ENCODE peak calls at places on chromosomes 1 and 21, in six cellular contexts. C is K562, Z is HepG2, X is GM12891, U is H1, V is GM12878. I is an unnamed sample.

GRCh38 chr1:213061263-213061662 is 10.2 kb downstream of the RPS6KC1 start:
- DNase-seq in X (no peak), U (no peak), V (no peak), Z (no peak), C (no peak), I (no peak)

GRCh38 chr1:192168964-192169363 is 10.7 kb downstream of the RGS18 start:
- DNase-seq in Z (no peak), X (no peak), C (no peak), V (no peak), U (no peak), I (no peak)

GRCh38 chr1:67834246-67834877 is 1.1 kb upstream of the GNG12 start:
- DNase-seq in C (no peak), V (no peak), U (no peak), Z (no peak), X (no peak), I (no peak)

GRCh38 chr1:116340506-116341240 is 32.4 kb upstream of the ATP1A1 start:
- DNase-seq in U (no peak), X (no peak), Z (no peak), C (no peak), V (no peak), I (no peak)

GRCh38 chr1:204027446-204027845 is 45.5 kb upstream of the SOX13 start:
- DNase-seq in X (no peak), C (no peak), Z (no peak), U (no peak), V (no peak), I (no peak)

GRCh38 chr1:238485906-238486219 is 595.1 kb upstream of the ZP4 start:
- DNase-seq in X (no peak), C (no peak), V (no peak), U (no peak), Z (no peak), I (no peak)

GRCh38 chr1:201556841-201557571 is 18.1 kb downstream of the NAV1 start:
- DNase-seq in X (no peak), V (no peak), Z (no peak), U (no peak), C (no peak), I (no peak)

GRCh38 chr1:90726716-90727480 is 9.8 kb upstream of the BARHL2 start:
- DNase-seq in Z (no peak), U (no peak), X (no peak), C (no peak), V (no peak), I (no peak)

GRCh38 chr1:16073490-16074104 is at the start of gene FAM131C:
- DNase-seq in C (peak; percentile 80), V (no peak), X (peak; percentile 84), Z (no peak), U (no peak), I (peak; percentile 77)

GRCh38 chr1:118931876-118932275 is 56.3 kb downstream of the TBX15 start:
- DNase-seq in X (no peak), V (no peak), C (no peak), U (no peak), Z (no peak), I (no peak)

GRCh38 chr1:54750596-54750995 is 13.7 kb downstream of the PARS2 start:
- DNase-seq in X (no peak), C (no peak), U (no peak), Z (no peak), V (no peak), I (no peak)

GRCh38 chr1:37267111-37267835 is 207.1 kb upstream of the ZC3H12A start:
- DNase-seq in U (no peak), Z (no peak), C (no peak), V (no peak), X (no peak), I (no peak)

GRCh38 chr1:231266811-231267322 is 25.9 kb downstream of the GNPAT start:
- DNase-seq in V (no peak), X (no peak), U (no peak), Z (no peak), C (no peak), I (no peak)

GRCh38 chr1:57483954-57484353 is 60.1 kb upstream of the DAB1 start:
- DNase-seq in U (no peak), X (no peak), C (no peak), V (no peak), Z (no peak), I (no peak)

GRCh38 chr1:161721738-161722343 is 497 bp downstream of the FCRLB start:
- DNase-seq in X (no peak), Z (no peak), U (no peak), C (peak; percentile 80), V (no peak), I (no peak)

GRCh38 chr1:186295980-186296379 is 79.1 kb downstream of the TPR start:
- DNase-seq in Z (peak; percentile 55), X (no peak), U (no peak), V (no peak), C (no peak), I (no peak)

GRCh38 chr1:78236711-78237110 is 190.9 kb downstream of the GIPC2 start:
- DNase-seq in Z (no peak), C (no peak), U (no peak), V (no peak), X (no peak), I (no peak)

GRCh38 chr1:89721351-89721750 is 88.4 kb downstream of the LRRC8C start:
- DNase-seq in X (no peak), C (peak; percentile 52), U (no peak), V (peak; percentile 26), Z (no peak), I (no peak)

DNA sequence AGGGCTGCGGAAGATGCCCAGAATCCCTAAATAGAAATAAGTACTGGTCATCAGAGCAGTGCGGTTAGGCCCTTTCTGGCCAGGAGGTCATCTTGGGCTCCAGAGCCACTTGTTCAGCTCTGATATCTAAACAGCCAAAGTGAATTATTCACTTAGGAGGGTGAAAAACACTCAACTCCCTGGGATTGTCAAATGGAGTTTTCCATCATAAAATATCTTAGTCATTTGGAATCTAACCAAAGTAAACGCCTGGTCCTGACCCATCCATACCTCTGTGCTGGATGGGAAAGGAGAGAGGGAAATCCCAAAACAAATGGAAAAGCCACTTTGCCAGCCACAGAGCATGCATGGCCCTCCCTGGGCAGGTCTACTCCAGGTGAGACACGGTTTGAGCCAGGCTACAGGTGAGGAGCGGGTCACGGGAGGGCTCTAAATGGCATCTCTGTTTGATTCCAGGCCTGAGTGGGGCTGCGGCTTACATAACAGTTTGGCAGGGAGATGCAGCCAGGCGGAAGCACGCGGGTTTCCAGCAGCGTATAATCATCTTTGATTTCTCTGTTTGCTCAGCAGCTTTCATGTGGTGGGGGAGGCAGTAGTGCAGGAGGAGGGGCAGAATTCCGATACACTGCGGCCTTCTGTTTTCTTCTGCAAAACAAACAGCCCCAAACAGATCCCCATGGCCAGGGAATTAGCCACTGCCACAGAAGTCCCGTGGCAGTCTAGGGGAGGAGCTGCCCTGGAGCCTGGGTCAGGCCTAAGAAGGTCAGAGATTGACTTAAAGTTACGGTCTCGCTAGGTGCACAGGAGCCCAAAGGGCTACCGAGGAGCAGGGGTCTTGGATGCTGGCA is 59.1 kb upstream of the ZNF648 start:
- DNase-seq in Z (peak; percentile 91), V (no peak), C (no peak), X (no peak), U (no peak), I (no peak)
- TF ChIP-seq POLR2AphosphoS5 in Z (no peak), V (no peak), C (no peak), X (no peak), U (no peak), I (no peak)

GRCh38 chr1:11653101-11653601 is 1.1 kb downstream of the FBXO2 start:
- DNase-seq in Z (peak; percentile 93), V (no peak), C (peak; percentile 44), X (no peak), U (no peak), I (no peak)
- TF ChIP-seq POLR2A in Z (peak; percentile 46), V (no peak), C (no peak), X (no peak), U (no peak), I (no peak)

GRCh38 chr21:26117324-26117971 is 53.1 kb downstream of the APP start:
- DNase-seq in U (no peak), X (no peak), Z (no peak), C (no peak), V (no peak), I (no peak)
- TF ChIP-seq TAF1 in U (no peak), X (no peak), Z (no peak), C (no peak), V (no peak), I (no peak)

DNA sequence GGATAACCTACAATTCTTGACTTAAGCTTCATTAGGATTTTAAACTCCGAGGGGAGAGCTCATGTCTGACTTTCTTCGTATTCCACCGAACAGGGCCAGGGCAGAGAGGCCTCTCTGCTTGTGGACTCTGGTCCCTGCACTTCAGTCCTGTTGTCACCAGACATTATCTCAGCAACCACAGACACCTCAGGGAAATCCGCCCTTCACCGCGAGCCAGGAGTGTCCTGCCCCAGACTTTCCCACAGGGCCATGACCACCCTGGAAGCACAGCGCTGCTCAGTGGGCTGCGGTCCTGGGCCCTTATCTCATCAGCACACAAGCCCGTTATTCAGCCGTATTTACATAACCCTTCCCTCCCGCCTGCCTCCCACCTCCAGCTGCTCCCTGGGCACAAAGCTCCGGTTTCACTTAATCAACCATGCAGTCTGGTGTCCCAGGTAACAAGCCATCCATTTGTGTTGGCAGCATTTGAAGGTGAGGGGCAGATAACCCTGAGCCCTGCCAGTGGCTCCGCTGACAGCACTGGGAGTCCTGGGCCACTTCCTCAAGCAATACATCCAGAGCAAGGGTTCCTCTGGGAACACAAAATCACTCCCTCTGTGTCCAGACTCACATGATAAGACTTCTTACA is 122.8 kb upstream of the RAB4A start:
- DNase-seq in U (peak; percentile 15), C (peak; percentile 86), X (no peak), V (no peak), Z (peak; percentile 94), I (no peak)
- TF ChIP-seq POLR2AphosphoS5 in U (no peak), C (peak; percentile 81), X (no peak), V (no peak), Z (peak; percentile 41), I (no peak)

GRCh38 chr1:150268706-150269403 is at the start of gene APH1A:
- DNase-seq in U (peak; percentile 95), X (peak; percentile 93), Z (peak; percentile 92), C (peak; percentile 98), V (peak; percentile 78), I (peak; percentile 98)
- TF ChIP-seq POLR2A in U (no peak), X (no peak), Z (peak; percentile 45), C (peak; percentile 72), V (peak; percentile 84), I (peak; percentile 62)

DNA sequence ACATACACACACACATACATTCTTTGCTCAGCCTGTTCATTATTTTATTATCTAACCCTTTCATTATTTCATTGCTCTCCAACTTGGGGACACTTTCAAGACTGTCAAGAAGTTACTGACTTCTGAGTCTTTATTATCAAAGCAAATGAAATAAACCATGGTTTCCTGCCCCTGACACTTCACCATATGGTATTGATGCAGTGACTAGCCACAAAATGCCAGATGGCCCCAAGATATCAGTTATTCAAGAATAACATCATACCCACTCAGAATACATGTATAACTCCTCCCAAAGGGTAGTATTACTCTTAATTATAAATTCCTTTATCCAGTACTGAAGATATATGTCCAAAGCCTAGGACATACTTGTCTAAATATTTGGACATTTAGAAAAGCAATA is 197.3 kb downstream of the MRPL39 start:
- DNase-seq in Z (no peak), X (no peak), C (no peak), U (no peak), V (no peak), I (no peak)
- TF ChIP-seq TAF1 in Z (no peak), X (no peak), C (no peak), U (no peak), V (no peak), I (no peak)